ENCODE peak calls at places on chromosomes 4 and X, in ten cellular contexts. One of them, this sample, is unnamed.

GRCh38 chr4:177064724-177065394 is 244.8 kb upstream of the NEIL3 start:
- DNase-seq in uterus: no peak
- DNase-seq in GM12865: no peak
- DNase-seq in lower lobe of right lung: no peak
- DNase-seq in mucosa of descending colon: no peak
- DNase-seq in tibial artery: no peak
- DNase-seq in foreskin fibroblast: no peak
- DNase-seq in HCT116: no peak
- DNase-seq in PC-3: no peak
- DNase-seq in GM10248: no peak
- DNase-seq in this sample: no peak

GRCh38 chr4:15894923-15895411 is 43.6 kb downstream of the FGFBP1 start:
- DNase-seq in lower lobe of right lung: no peak
- DNase-seq in mucosa of descending colon: no peak
- DNase-seq in tibial artery: no peak
- DNase-seq in PC-3: peak; percentile 33
- DNase-seq in foreskin fibroblast: peak; percentile 16
- DNase-seq in HCT116: no peak
- DNase-seq in GM12865: no peak
- DNase-seq in uterus: no peak
- DNase-seq in GM10248: no peak
- DNase-seq in this sample: no peak

GRCh38 chr4:176387571-176387970 is 67.8 kb downstream of the SPCS3 start:
- DNase-seq in tibial artery: no peak
- DNase-seq in GM12865: no peak
- DNase-seq in lower lobe of right lung: no peak
- DNase-seq in GM10248: no peak
- DNase-seq in mucosa of descending colon: no peak
- DNase-seq in HCT116: no peak
- DNase-seq in uterus: no peak
- DNase-seq in PC-3: peak; percentile 66
- DNase-seq in foreskin fibroblast: peak; percentile 54
- DNase-seq in this sample: peak; percentile 32

GRCh38 chr4:161466321-161466720 is 697.5 kb downstream of the FSTL5 start:
- DNase-seq in GM10248: no peak
- DNase-seq in uterus: no peak
- DNase-seq in PC-3: no peak
- DNase-seq in foreskin fibroblast: no peak
- DNase-seq in lower lobe of right lung: no peak
- DNase-seq in HCT116: no peak
- DNase-seq in GM12865: no peak
- DNase-seq in tibial artery: no peak
- DNase-seq in mucosa of descending colon: no peak
- DNase-seq in this sample: no peak

GRCh38 chr4:165383757-165384156 is 4.9 kb downstream of the CPE start:
- DNase-seq in GM12865: no peak
- DNase-seq in mucosa of descending colon: no peak
- DNase-seq in uterus: no peak
- DNase-seq in PC-3: no peak
- DNase-seq in lower lobe of right lung: no peak
- DNase-seq in HCT116: no peak
- DNase-seq in GM10248: no peak
- DNase-seq in foreskin fibroblast: peak; percentile 32
- DNase-seq in tibial artery: no peak
- DNase-seq in this sample: no peak

GRCh38 chr4:181308476-181309170 is 934.6 kb upstream of the TENM3 start:
- DNase-seq in lower lobe of right lung: no peak
- DNase-seq in GM10248: no peak
- DNase-seq in tibial artery: no peak
- DNase-seq in PC-3: no peak
- DNase-seq in GM12865: peak; percentile 10
- DNase-seq in HCT116: no peak
- DNase-seq in mucosa of descending colon: no peak
- DNase-seq in uterus: no peak
- DNase-seq in foreskin fibroblast: no peak
- DNase-seq in this sample: no peak

GRCh38 chr4:77881460-77882295 is 19.0 kb downstream of the MRPL1 start:
- DNase-seq in HCT116: no peak
- DNase-seq in mucosa of descending colon: no peak
- DNase-seq in lower lobe of right lung: no peak
- DNase-seq in foreskin fibroblast: peak; percentile 68
- DNase-seq in GM10248: no peak
- DNase-seq in GM12865: no peak
- DNase-seq in uterus: no peak
- DNase-seq in tibial artery: no peak
- DNase-seq in PC-3: peak; percentile 72
- DNase-seq in this sample: no peak

GRCh38 chrX:132043977-132044376 is 20.9 kb downstream of the STK26 start:
- DNase-seq in foreskin fibroblast: no peak
- DNase-seq in lower lobe of right lung: no peak
- DNase-seq in mucosa of descending colon: no peak
- DNase-seq in GM10248: no peak
- DNase-seq in tibial artery: no peak
- DNase-seq in PC-3: no peak
- DNase-seq in HCT116: no peak
- DNase-seq in uterus: no peak
- DNase-seq in GM12865: no peak
- DNase-seq in this sample: no peak

GRCh38 chr4:102625232-102625930 is 124.2 kb downstream of the NFKB1 start:
- DNase-seq in HCT116: no peak
- DNase-seq in mucosa of descending colon: no peak
- DNase-seq in foreskin fibroblast: peak; percentile 73
- DNase-seq in lower lobe of right lung: peak; percentile 51
- DNase-seq in GM12865: peak; percentile 81
- DNase-seq in uterus: peak; percentile 39
- DNase-seq in tibial artery: peak; percentile 33
- DNase-seq in PC-3: peak; percentile 38
- DNase-seq in GM10248: peak; percentile 77
- DNase-seq in this sample: peak; percentile 56

GRCh38 chr4:156182269-156182668 is 228.6 kb upstream of the CTSO start:
- DNase-seq in HCT116: no peak
- DNase-seq in GM10248: no peak
- DNase-seq in foreskin fibroblast: peak; percentile 8
- DNase-seq in GM12865: no peak
- DNase-seq in mucosa of descending colon: no peak
- DNase-seq in lower lobe of right lung: no peak
- DNase-seq in uterus: no peak
- DNase-seq in PC-3: no peak
- DNase-seq in tibial artery: no peak
- DNase-seq in this sample: no peak

GRCh38 chr4:69589884-69590283 is 49.6 kb downstream of the UGT2A2 start:
- DNase-seq in foreskin fibroblast: no peak
- DNase-seq in uterus: no peak
- DNase-seq in GM12865: no peak
- DNase-seq in HCT116: no peak
- DNase-seq in tibial artery: no peak
- DNase-seq in PC-3: peak; percentile 24
- DNase-seq in mucosa of descending colon: no peak
- DNase-seq in GM10248: no peak
- DNase-seq in lower lobe of right lung: no peak
- DNase-seq in this sample: no peak

GRCh38 chrX:38839269-38839668 is 38.0 kb downstream of the MID1IP1 start:
- DNase-seq in tibial artery: no peak
- DNase-seq in GM12865: no peak
- DNase-seq in lower lobe of right lung: no peak
- DNase-seq in foreskin fibroblast: no peak
- DNase-seq in HCT116: no peak
- DNase-seq in GM10248: no peak
- DNase-seq in PC-3: no peak
- DNase-seq in uterus: no peak
- DNase-seq in mucosa of descending colon: no peak
- DNase-seq in this sample: no peak

GRCh38 chr4:1329408-1330371 is 17.3 kb upstream of the UVSSA start:
- DNase-seq in lower lobe of right lung: no peak
- DNase-seq in GM10248: no peak
- DNase-seq in PC-3: no peak
- DNase-seq in GM12865: no peak
- DNase-seq in uterus: no peak
- DNase-seq in mucosa of descending colon: peak; percentile 54
- DNase-seq in foreskin fibroblast: no peak
- DNase-seq in HCT116: no peak
- DNase-seq in tibial artery: no peak
- DNase-seq in this sample: no peak

GRCh38 chrX:13059676-13060499 is 15.5 kb upstream of the FAM9C start:
- DNase-seq in GM12865: no peak
- DNase-seq in mucosa of descending colon: no peak
- DNase-seq in PC-3: peak; percentile 90
- DNase-seq in HCT116: peak; percentile 26
- DNase-seq in lower lobe of right lung: no peak
- DNase-seq in uterus: no peak
- DNase-seq in GM10248: no peak
- DNase-seq in tibial artery: no peak
- DNase-seq in foreskin fibroblast: peak; percentile 83
- DNase-seq in this sample: peak; percentile 30

GRCh38 chrX:17859609-17860178 is 1.4 kb downstream of the RAI2 start:
- DNase-seq in foreskin fibroblast: no peak
- DNase-seq in lower lobe of right lung: peak; percentile 58
- DNase-seq in PC-3: no peak
- DNase-seq in tibial artery: no peak
- DNase-seq in GM12865: no peak
- DNase-seq in mucosa of descending colon: no peak
- DNase-seq in HCT116: no peak
- DNase-seq in GM10248: no peak
- DNase-seq in uterus: no peak
- DNase-seq in this sample: no peak

GRCh38 chrX:44765556-44765955 is 78.3 kb upstream of the DUSP21 start:
- DNase-seq in foreskin fibroblast: peak; percentile 4
- DNase-seq in PC-3: no peak
- DNase-seq in uterus: no peak
- DNase-seq in tibial artery: no peak
- DNase-seq in GM10248: no peak
- DNase-seq in HCT116: no peak
- DNase-seq in lower lobe of right lung: no peak
- DNase-seq in mucosa of descending colon: no peak
- DNase-seq in GM12865: no peak
- DNase-seq in this sample: no peak

GRCh38 chrX:3501833-3502535 is 155.5 kb upstream of the MXRA5 start:
- DNase-seq in GM10248: no peak
- DNase-seq in HCT116: no peak
- DNase-seq in GM12865: no peak
- DNase-seq in foreskin fibroblast: no peak
- DNase-seq in PC-3: no peak
- DNase-seq in mucosa of descending colon: no peak
- DNase-seq in tibial artery: no peak
- DNase-seq in lower lobe of right lung: no peak
- DNase-seq in uterus: no peak
- DNase-seq in this sample: no peak

GRCh38 chr4:147682755-147683154 is 1.2 kb downstream of the PRMT9 start:
- DNase-seq in lower lobe of right lung: no peak
- DNase-seq in uterus: no peak
- DNase-seq in GM10248: no peak
- DNase-seq in mucosa of descending colon: no peak
- DNase-seq in PC-3: no peak
- DNase-seq in foreskin fibroblast: peak; percentile 8
- DNase-seq in HCT116: no peak
- DNase-seq in tibial artery: no peak
- DNase-seq in GM12865: no peak
- DNase-seq in this sample: no peak

GRCh38 chr4:147683172-147683571 is 791 bp downstream of the PRMT9 start:
- DNase-seq in foreskin fibroblast: peak; percentile 55
- DNase-seq in uterus: peak; percentile 29
- DNase-seq in HCT116: no peak
- DNase-seq in tibial artery: peak; percentile 28
- DNase-seq in GM12865: peak; percentile 45
- DNase-seq in mucosa of descending colon: no peak
- DNase-seq in GM10248: peak; percentile 27
- DNase-seq in lower lobe of right lung: no peak
- DNase-seq in PC-3: peak; percentile 8
- DNase-seq in this sample: peak; percentile 21

GRCh38 chr4:147674496-147674895 is 9.5 kb downstream of the PRMT9 start:
- DNase-seq in foreskin fibroblast: peak; percentile 71
- DNase-seq in uterus: no peak
- DNase-seq in GM12865: no peak
- DNase-seq in tibial artery: no peak
- DNase-seq in PC-3: peak; percentile 8
- DNase-seq in mucosa of descending colon: no peak
- DNase-seq in HCT116: no peak
- DNase-seq in lower lobe of right lung: no peak
- DNase-seq in GM10248: no peak
- DNase-seq in this sample: no peak

GRCh38 chr4:147678121-147678520 is 5.8 kb downstream of the PRMT9 start:
- DNase-seq in uterus: no peak
- DNase-seq in GM12865: no peak
- DNase-seq in lower lobe of right lung: no peak
- DNase-seq in mucosa of descending colon: no peak
- DNase-seq in GM10248: no peak
- DNase-seq in PC-3: no peak
- DNase-seq in HCT116: no peak
- DNase-seq in tibial artery: no peak
- DNase-seq in foreskin fibroblast: no peak
- DNase-seq in this sample: peak; percentile 4

GRCh38 chr4:147678796-147679549 is 5.0 kb downstream of the PRMT9 start:
- DNase-seq in lower lobe of right lung: no peak
- DNase-seq in uterus: no peak
- DNase-seq in mucosa of descending colon: no peak
- DNase-seq in tibial artery: no peak
- DNase-seq in foreskin fibroblast: peak; percentile 52
- DNase-seq in PC-3: peak; percentile 7
- DNase-seq in GM12865: peak; percentile 50
- DNase-seq in HCT116: peak; percentile 41
- DNase-seq in GM10248: no peak
- DNase-seq in this sample: no peak
- TF ChIP-seq CTCF in lower lobe of right lung: no peak
- TF ChIP-seq CTCF in uterus: no peak
- TF ChIP-seq CTCF in mucosa of descending colon: no peak
- TF ChIP-seq CTCF in tibial artery: no peak
- TF ChIP-seq CTCF in foreskin fibroblast: no peak
- TF ChIP-seq CTCF in PC-3: peak; percentile 32
- TF ChIP-seq CTCF in GM12865: peak; percentile 20
- TF ChIP-seq CTCF in HCT116: peak; percentile 52
- TF ChIP-seq CTCF in GM10248: no peak
- TF ChIP-seq CTCF in this sample: peak; percentile 45

GRCh38 chr4:87799254-87799653 is at the start of gene IBSP:
- DNase-seq in PC-3: no peak
- DNase-seq in mucosa of descending colon: no peak
- DNase-seq in GM12865: no peak
- DNase-seq in GM10248: no peak
- DNase-seq in tibial artery: no peak
- DNase-seq in HCT116: no peak
- DNase-seq in uterus: no peak
- DNase-seq in lower lobe of right lung: no peak
- DNase-seq in foreskin fibroblast: no peak
- DNase-seq in this sample: no peak
- TF ChIP-seq CTCF in PC-3: no peak
- TF ChIP-seq CTCF in mucosa of descending colon: no peak
- TF ChIP-seq CTCF in GM12865: no peak
- TF ChIP-seq CTCF in GM10248: no peak
- TF ChIP-seq CTCF in tibial artery: no peak
- TF ChIP-seq CTCF in HCT116: no peak
- TF ChIP-seq CTCF in uterus: no peak
- TF ChIP-seq CTCF in lower lobe of right lung: no peak
- TF ChIP-seq CTCF in foreskin fibroblast: no peak
- TF ChIP-seq CTCF in this sample: no peak

GRCh38 chr4:70601422-70602039 is 9.5 kb downstream of the AMBN start:
- DNase-seq in PC-3: peak; percentile 83
- DNase-seq in uterus: peak; percentile 20
- DNase-seq in foreskin fibroblast: peak; percentile 45
- DNase-seq in HCT116: peak; percentile 79
- DNase-seq in lower lobe of right lung: no peak
- DNase-seq in GM12865: peak; percentile 87
- DNase-seq in GM10248: peak; percentile 63
- DNase-seq in tibial artery: no peak
- DNase-seq in mucosa of descending colon: no peak
- DNase-seq in this sample: peak; percentile 70
- TF ChIP-seq CTCF in PC-3: peak; percentile 93
- TF ChIP-seq CTCF in uterus: peak; percentile 43
- TF ChIP-seq CTCF in foreskin fibroblast: peak; percentile 80
- TF ChIP-seq CTCF in HCT116: peak; percentile 94
- TF ChIP-seq CTCF in lower lobe of right lung: peak; percentile 71
- TF ChIP-seq CTCF in GM12865: peak; percentile 85
- TF ChIP-seq CTCF in GM10248: peak; percentile 85
- TF ChIP-seq CTCF in tibial artery: peak; percentile 64
- TF ChIP-seq CTCF in mucosa of descending colon: peak; percentile 27
- TF ChIP-seq CTCF in this sample: peak; percentile 83

GRCh38 chr4:139522457-139522856 is 33.6 kb downstream of the SETD7 start:
- DNase-seq in GM12865: peak; percentile 21
- DNase-seq in tibial artery: no peak
- DNase-seq in HCT116: no peak
- DNase-seq in uterus: no peak
- DNase-seq in mucosa of descending colon: no peak
- DNase-seq in lower lobe of right lung: no peak
- DNase-seq in GM10248: no peak
- DNase-seq in PC-3: no peak
- DNase-seq in foreskin fibroblast: no peak
- DNase-seq in this sample: no peak
- TF ChIP-seq CTCF in GM12865: no peak
- TF ChIP-seq CTCF in tibial artery: no peak
- TF ChIP-seq CTCF in HCT116: no peak
- TF ChIP-seq CTCF in uterus: no peak
- TF ChIP-seq CTCF in mucosa of descending colon: no peak
- TF ChIP-seq CTCF in lower lobe of right lung: no peak
- TF ChIP-seq CTCF in GM10248: no peak
- TF ChIP-seq CTCF in PC-3: no peak
- TF ChIP-seq CTCF in foreskin fibroblast: no peak
- TF ChIP-seq CTCF in this sample: no peak

This sample was measured in HFFc6.